ENCODE peak calls at places on chromosomes 6 and 20, in five cellular contexts. L is tibial nerve, J is psoas muscle, B is spleen, V is pancreas. Q is an unnamed sample.

GRCh38 chr6:21935561-21936028 is 342.0 kb downstream of the SOX4 start:
- DNase-seq in J (no peak), B (no peak), V (peak), L (no peak), Q (no peak)

GRCh38 chr6:95547043-95547442 is 30.3 kb upstream of the MANEA start:
- DNase-seq in L (no peak), V (no peak), B (no peak), J (no peak), Q (no peak)

GRCh38 chr6:126539022-126539421 is 199.1 kb downstream of the CENPW start:
- DNase-seq in J (no peak), L (no peak), B (no peak), V (no peak), Q (no peak)

GRCh38 chr20:48904566-48905321 is 16.8 kb upstream of the ARFGEF2 start:
- DNase-seq in J (no peak), L (peak), B (no peak), V (peak), Q (peak)

GRCh38 chr6:110340566-110340965 is 17.6 kb downstream of the METTL24 start:
- DNase-seq in J (no peak), V (no peak), L (no peak), B (no peak), Q (no peak)

GRCh38 chr6:54198134-54198533 is 86.9 kb downstream of the MLIP start:
- DNase-seq in L (no peak), J (no peak), V (no peak), B (no peak), Q (no peak)

GRCh38 chr20:36491901-36492617 is 49.3 kb upstream of the MYL9 start:
- DNase-seq in L (no peak), B (peak), J (no peak), V (no peak), Q (no peak)

GRCh38 chr6:50062051-50062450 is 12.3 kb upstream of the DEFB112 start:
- DNase-seq in B (no peak), J (no peak), V (no peak), L (no peak), Q (no peak)

GRCh38 chr6:129494099-129494498 is 215.9 kb downstream of the ARHGAP18 start:
- DNase-seq in B (no peak), J (no peak), L (no peak), V (no peak), Q (no peak)

GRCh38 chr20:58717278-58718091 is 24.9 kb downstream of the NPEPL1 start:
- DNase-seq in B (no peak), J (peak), L (no peak), V (no peak), Q (no peak)

GRCh38 chr6:160520043-160520904 is 143.8 kb downstream of the LPA start:
- DNase-seq in B (peak), J (peak), V (peak), L (peak), Q (peak)

GRCh38 chr20:8385247-8385646 is 253.2 kb downstream of the PLCB1 start:
- DNase-seq in V (peak), B (no peak), J (peak), L (no peak), Q (peak)

GRCh38 chr20:37987602-37988290 is 45.5 kb downstream of the TTI1 start:
- DNase-seq in J (no peak), L (no peak), B (no peak), V (no peak), Q (no peak)

GRCh38 chr20:51366155-51366886 is 176.2 kb downstream of the NFATC2 start:
- DNase-seq in L (peak), B (peak), V (no peak), J (peak), Q (no peak)

GRCh38 chr20:63074182-63074581 is 67.4 kb upstream of the BHLHE23 start:
- DNase-seq in V (no peak), B (peak), L (no peak), J (peak), Q (peak)

GRCh38 chr6:21739838-21740237 is 146.3 kb downstream of the SOX4 start:
- DNase-seq in L (no peak), J (no peak), V (no peak), B (no peak), Q (no peak)

GRCh38 chr6:139977887-139978332 is 603.5 kb upstream of the CITED2 start:
- DNase-seq in L (peak), B (no peak), V (peak), J (no peak), Q (no peak)

GRCh38 chr20:36585410-36586125 is 12.2 kb downstream of the TGIF2 start:
- DNase-seq in B (no peak), J (no peak), V (no peak), L (no peak), Q (no peak)

GRCh38 chr6:28203201-28203600 is 21.9 kb upstream of the ZSCAN9 start:
- DNase-seq in L (no peak), V (no peak), J (no peak), B (no peak), Q (no peak)

GRCh38 chr20:46139243-46139889 is 21.3 kb downstream of the CD40 start:
- DNase-seq in L (no peak), B (no peak), J (no peak), V (no peak), Q (no peak)

GRCh38 chr6:83601119-83601518 is 88.8 kb downstream of the PRSS35 start:
- DNase-seq in B (no peak), J (no peak), L (no peak), V (no peak), Q (no peak)

GRCh38 chr6:158818008-158818579 is 1.1 kb downstream of the EZR start:
- DNase-seq in B (peak), L (peak), V (peak), J (peak), Q (no peak)

GRCh38 chr6:43593938-43594337 is 18.0 kb downstream of the POLH start:
- DNase-seq in L (no peak), J (no peak), B (no peak), V (no peak), Q (no peak)

GRCh38 chr20:57881466-57882405 is 171.9 kb upstream of the PMEPA1 start:
- DNase-seq in J (no peak), V (no peak), L (no peak), B (no peak), Q (no peak)

GRCh38 chr6:28597217-28597835 is 71.6 kb downstream of the GPX5 start:
- DNase-seq in V (no peak), J (no peak), L (no peak), B (no peak), Q (no peak)

GRCh38 chr20:57315964-57316480 is 13.6 kb upstream of the SPO11 start:
- DNase-seq in V (no peak), B (no peak), L (no peak), J (no peak), Q (no peak)

GRCh38 chr6:169087436-169088046 is 166.1 kb downstream of the THBS2 start:
- DNase-seq in J (no peak), L (no peak), B (no peak), V (no peak), Q (no peak)

GRCh38 chr20:44461142-44461802 is 14.4 kb upstream of the TTPAL start:
- DNase-seq in J (no peak), L (no peak), V (no peak), B (no peak), Q (no peak)

GRCh38 chr20:39206899-39207564 is 244.9 kb downstream of the DHX35 start:
- DNase-seq in V (no peak), J (no peak), L (no peak), B (no peak), Q (no peak)

GRCh38 chr6:136524339-136524935 is 25.8 kb downstream of the MAP7 start:
- DNase-seq in B (no peak), J (no peak), V (no peak), L (no peak), Q (no peak)

GRCh38 chr6:82337688-82338257 is 25.8 kb upstream of the TPBG start:
- DNase-seq in B (no peak), J (no peak), L (no peak), V (no peak), Q (no peak)

GRCh38 chr6:106225581-106225980 is 100.0 kb downstream of the ATG5 start:
- DNase-seq in V (no peak), J (no peak), B (no peak), L (no peak), Q (no peak)

GRCh38 chr20:14948416-14948815 is 611.0 kb upstream of the FLRT3 start:
- DNase-seq in L (no peak), B (no peak), V (no peak), J (no peak), Q (no peak)

GRCh38 chr6:88840806-88841539 is 122.4 kb downstream of the RNGTT start:
- DNase-seq in L (no peak), V (no peak), B (no peak), J (no peak), Q (no peak)

GRCh38 chr6:67663105-67663895 is 971.8 kb upstream of the ADGRB3 start:
- DNase-seq in L (no peak), V (no peak), J (no peak), B (no peak), Q (no peak)

GRCh38 chr6:74870403-74870802 is 335.4 kb downstream of the COL12A1 start:
- DNase-seq in V (no peak), J (no peak), L (no peak), B (no peak), Q (no peak)

GRCh38 chr6:8070718-8071117 is 6.5 kb upstream of the BLOC1S5 start:
- DNase-seq in L (no peak), V (no peak), J (no peak), B (no peak), Q (no peak)

GRCh38 chr6:31092769-31093505 is 19.4 kb downstream of the C6orf15 start:
- DNase-seq in B (no peak), V (no peak), L (no peak), J (no peak), Q (no peak)

GRCh38 chr6:14797875-14798593 is 447.8 kb upstream of the JARID2 start:
- DNase-seq in J (no peak), B (no peak), V (no peak), L (no peak), Q (no peak)
- H3K27ac ChIP-seq in J (no peak), B (no peak), V (no peak), L (no peak), Q (no peak)

GRCh38 chr20:17372831-17373440 is 146.1 kb downstream of the PCSK2 start:
- DNase-seq in J (no peak), L (no peak), B (no peak), V (no peak), Q (no peak)
- H3K4me3 ChIP-seq in J (no peak), L (no peak), B (no peak), V (no peak), Q (no peak)

GRCh38 chr6:94026575-94026974 is 607.2 kb upstream of the EPHA7 start:
- DNase-seq in L (no peak), B (no peak), V (no peak), J (no peak), Q (no peak)

DNA sequence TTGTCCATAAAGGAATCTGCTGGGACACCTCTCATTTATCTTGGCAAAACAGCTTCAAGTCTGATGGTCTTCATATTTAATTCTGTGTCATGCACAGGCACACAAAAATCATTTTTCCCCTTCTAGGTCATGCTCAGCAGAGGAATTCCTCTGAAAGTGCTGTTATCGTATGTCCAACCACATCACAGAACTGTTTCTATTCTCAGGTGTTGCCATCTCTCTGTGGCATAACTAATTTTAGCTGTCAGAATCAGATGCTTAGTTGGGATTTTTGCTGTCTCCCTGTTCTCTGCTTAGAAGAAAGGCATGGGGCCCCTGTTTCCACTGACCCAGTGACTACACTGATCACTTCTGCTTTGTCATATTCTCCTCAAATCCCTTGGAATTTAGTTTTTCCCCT is 608.0 kb upstream of the EPHA7 start:
- DNase-seq in V (no peak), J (no peak), B (no peak), L (no peak), Q (no peak)
- TF ChIP-seq CTCF in V (no peak), J (no peak), B (no peak), L (no peak), Q (no peak)

GRCh38 chr20:33822423-33822822 is 11.3 kb downstream of the CHMP4B start:
- DNase-seq in J (no peak), B (no peak), V (no peak), L (no peak), Q (no peak)

GRCh38 chr20:33820362-33820761 is 9.2 kb downstream of the CHMP4B start:
- DNase-seq in J (no peak), V (no peak), L (no peak), B (no peak), Q (no peak)

GRCh38 chr20:33817411-33817810 is 6.3 kb downstream of the CHMP4B start:
- DNase-seq in V (no peak), L (no peak), J (no peak), B (no peak), Q (no peak)

GRCh38 chr20:33821270-33821836 is 10.2 kb downstream of the CHMP4B start:
- DNase-seq in B (no peak), J (no peak), V (no peak), L (no peak), Q (no peak)

DNA sequence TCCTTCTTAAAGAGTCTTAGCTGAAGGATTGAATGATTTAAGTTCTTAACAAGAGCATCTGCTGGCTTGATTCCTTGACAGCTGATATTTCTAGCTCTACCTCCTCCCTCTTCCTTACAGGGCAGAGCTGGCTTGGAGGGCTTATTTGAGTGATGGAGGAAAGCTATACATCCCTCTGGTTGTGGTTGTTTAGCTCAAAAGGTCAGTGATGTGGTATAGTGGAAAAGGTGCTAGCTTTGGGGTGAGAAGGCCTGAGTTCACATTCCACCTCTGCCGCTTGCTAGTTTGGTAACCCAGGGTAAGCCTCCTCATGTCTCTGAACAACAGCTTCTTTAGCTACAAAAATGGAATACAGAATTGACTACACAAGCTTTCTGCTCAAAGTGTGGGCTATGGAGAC is 8.3 kb downstream of the CHMP4B start:
- DNase-seq in J (no peak), B (no peak), V (no peak), L (no peak), Q (no peak)
- H3K27ac ChIP-seq in J (no peak), B (no peak), V (no peak), L (no peak), Q (no peak)

DNA sequence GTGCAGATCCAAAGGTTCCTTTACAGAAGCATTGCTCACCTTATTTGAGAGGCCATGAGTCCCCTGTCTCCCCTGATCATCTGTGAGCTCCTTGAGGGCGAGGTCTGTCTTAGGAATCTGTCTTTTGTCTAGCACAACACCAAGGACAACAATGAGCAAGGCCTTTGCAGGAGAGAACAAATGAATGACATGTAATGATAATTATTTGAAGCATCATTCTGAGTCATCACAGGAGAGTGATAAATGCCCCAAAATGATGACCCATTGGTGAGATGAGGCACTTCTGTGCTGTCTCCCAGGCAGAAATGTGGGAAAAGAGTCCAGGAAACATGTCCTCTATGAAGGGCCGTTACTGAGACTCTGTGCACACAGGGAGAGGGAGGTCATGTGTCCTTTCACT is 105.1 kb upstream of the LRFN2 start:
- DNase-seq in V (no peak), L (no peak), B (peak), J (no peak), Q (no peak)
- H3K4me3 ChIP-seq in V (no peak), L (no peak), B (no peak), J (no peak), Q (no peak)

Q was measured in dorsolateral prefrontal cortex.